ENCODE peak calls at places on chromosomes 1 and 21, in seven cellular contexts. W is breast epithelium, T is stomach, X is transverse colon, O is Panc1, B is SK-N-SH, P is endothelial cell of umbilical vein. Y is an unnamed sample. For H3K27me3, the result is how much of the 10 kb centered on the place peaks cover.

GRCh38 chr1:200314085-200314750 is 95.6 kb downstream of the ZNF281 start:
- DNase-seq in W (no peak), T (no peak), X (no peak), O (no peak), B (no peak), P (no peak), Y (no peak)

GRCh38 chr21:37509802-37510393 is 143.3 kb downstream of the DYRK1A start:
- DNase-seq in W (no peak), T (no peak), X (no peak), O (no peak), B (peak), P (no peak), Y (no peak)

GRCh38 chr1:162091681-162092524 is 22.4 kb downstream of the NOS1AP start:
- DNase-seq in W (no peak), T (no peak), X (no peak), O (no peak), B (no peak), P (no peak), Y (peak)

GRCh38 chr1:187985897-187986654 is 1157.3 kb downstream of the PLA2G4A start:
- DNase-seq in W (no peak), T (no peak), X (no peak), O (no peak), B (no peak), P (peak), Y (no peak)

GRCh38 chr1:162565460-162565859 is 3.9 kb downstream of the UAP1 start:
- DNase-seq in W (no peak), T (no peak), X (no peak), O (no peak), B (no peak), P (no peak), Y (no peak)

GRCh38 chr1:30452170-30452569 is 271.2 kb downstream of the MATN1 start:
- DNase-seq in W (no peak), T (no peak), X (no peak), O (no peak), B (no peak), P (no peak), Y (no peak)

GRCh38 chr21:31041295-31042079 is 3.2 kb upstream of the KRTAP19-8 start:
- DNase-seq in W (no peak), T (no peak), X (no peak), O (no peak), B (no peak), P (no peak), Y (peak)

GRCh38 chr21:25573409-25574206 is 33.7 kb downstream of the MRPL39 start:
- DNase-seq in W (no peak), T (no peak), X (no peak), O (peak), B (peak), P (peak), Y (no peak)

GRCh38 chr1:49060766-49061165 is 284.1 kb upstream of the BEND5 start:
- DNase-seq in W (no peak), T (no peak), X (no peak), O (no peak), B (no peak), P (no peak), Y (no peak)

GRCh38 chr1:118788372-118788955 is 199.7 kb downstream of the TBX15 start:
- DNase-seq in W (no peak), T (no peak), X (no peak), O (no peak), B (no peak), P (no peak), Y (no peak)

GRCh38 chr1:231059566-231060193 is 19.6 kb upstream of the FAM89A start:
- DNase-seq in W (no peak), T (no peak), X (no peak), O (no peak), B (peak), P (peak), Y (no peak)
- TF ChIP-seq POLR2AphosphoS5 in W (no peak), T (no peak), X (no peak), O (no peak), B (peak), P (no peak), Y (no peak)

GRCh38 chr1:7388141-7388487 is 383.0 kb upstream of the VAMP3 start:
- DNase-seq in W (peak), T (peak), X (no peak), O (no peak), B (peak), P (no peak), Y (no peak)

GRCh38 chr1:7388488-7389185 is 382.5 kb upstream of the VAMP3 start:
- DNase-seq in W (peak), T (peak), X (no peak), O (no peak), B (peak), P (peak), Y (no peak)

GRCh38 chr1:7389786-7390603 is 381.1 kb upstream of the VAMP3 start:
- DNase-seq in W (peak), T (peak), X (no peak), O (no peak), B (peak), P (peak), Y (no peak)

GRCh38 chr1:7390604-7391000 is 380.5 kb upstream of the VAMP3 start:
- DNase-seq in W (peak), T (peak), X (no peak), O (no peak), B (no peak), P (no peak), Y (no peak)

GRCh38 chr1:7389201-7389785 is 381.8 kb upstream of the VAMP3 start:
- DNase-seq in W (peak), T (peak), X (no peak), O (no peak), B (peak), P (peak), Y (no peak)
- H3K27me3 ChIP-seq in W (under half), T (under half), X (under half), O (under half), B (under half), P (under half), Y (under half)

GRCh38 chr1:115593365-115594259 is 48.2 kb upstream of the VANGL1 start:
- DNase-seq in W (no peak), T (no peak), X (no peak), O (no peak), B (no peak), P (no peak), Y (no peak)

GRCh38 chr1:115596080-115596795 is 45.5 kb upstream of the VANGL1 start:
- DNase-seq in W (no peak), T (no peak), X (no peak), O (no peak), B (no peak), P (no peak), Y (no peak)

GRCh38 chr1:115592264-115592663 is 49.5 kb upstream of the VANGL1 start:
- DNase-seq in W (no peak), T (no peak), X (no peak), O (no peak), B (no peak), P (no peak), Y (peak)

GRCh38 chr1:115595279-115596079 is 46.3 kb upstream of the VANGL1 start:
- DNase-seq in W (peak), T (peak), X (peak), O (peak), B (peak), P (peak), Y (peak)
- TF ChIP-seq POLR2AphosphoS5 in W (no peak), T (no peak), X (no peak), O (no peak), B (no peak), P (no peak), Y (no peak)

GRCh38 chr1:921011-921837 is 2.5 kb upstream of the SAMD11 start:
- DNase-seq in W (no peak), T (peak), X (peak), O (no peak), B (peak), P (peak), Y (peak)
- H3K27me3 ChIP-seq in W (under half), T (under half), X (half or more), O (under half), B (under half), P (under half), Y (half or more)